ENCODE peak calls at places on chromosomes 7 and 10, in six cellular contexts. M, V, N, P, Q and O are unnamed samples.

GRCh38 chr7:121062684-121063279 is 74.3 kb downstream of the CPED1 start:
- DNase-seq in Q (no peak), P (no peak), M (no peak), V (no peak), N (no peak), O (no peak)

GRCh38 chr7:17548014-17548653 is 249.7 kb downstream of the AHR start:
- DNase-seq in V (no peak), M (no peak), Q (no peak), P (no peak), N (no peak), O (no peak)

GRCh38 chr7:107879400-107880035 is 11.5 kb upstream of the DLD start:
- DNase-seq in P (peak), Q (peak), V (no peak), N (no peak), M (no peak), O (no peak)

GRCh38 chr7:122902751-122903495 is 16.7 kb upstream of the CADPS2 start:
- DNase-seq in V (no peak), M (no peak), Q (no peak), N (no peak), P (no peak), O (no peak)

GRCh38 chr7:112150823-112151641 is 55.2 kb downstream of the DOCK4 start:
- DNase-seq in Q (peak), P (no peak), V (no peak), M (no peak), N (no peak), O (no peak)

GRCh38 chr7:124009321-124009720 is 23.5 kb downstream of the TMEM229A start:
- DNase-seq in N (no peak), Q (no peak), V (no peak), M (no peak), P (no peak), O (no peak)

GRCh38 chr7:22350466-22351328 is 6.3 kb downstream of the RAPGEF5 start:
- DNase-seq in P (no peak), N (no peak), V (no peak), M (no peak), Q (no peak), O (no peak)

GRCh38 chr7:2112261-2113203 is 120.2 kb downstream of the MAD1L1 start:
- DNase-seq in Q (no peak), P (peak), N (no peak), V (peak), M (no peak), O (no peak)

GRCh38 chr10:34959321-34959720 is 130.8 kb downstream of the CUL2 start:
- DNase-seq in V (no peak), M (no peak), Q (no peak), N (no peak), P (no peak), O (no peak)

GRCh38 chr7:100825760-100826545 is 1.4 kb downstream of the EPHB4 start:
- DNase-seq in P (peak), V (no peak), M (no peak), N (no peak), Q (no peak), O (no peak)

GRCh38 chr7:134480202-134480601 is 21.3 kb upstream of the AKR1B1 start:
- DNase-seq in V (no peak), M (no peak), Q (no peak), P (no peak), N (no peak), O (no peak)

GRCh38 chr10:131094406-131095108 is 217.0 kb downstream of the TCERG1L start:
- DNase-seq in M (no peak), P (no peak), V (no peak), N (no peak), Q (no peak), O (no peak)

GRCh38 chr7:101386558-101387199 is 24.0 kb downstream of the COL26A1 start:
- DNase-seq in V (no peak), P (no peak), N (no peak), M (no peak), Q (no peak), O (no peak)

GRCh38 chr7:49892473-49892872 is 119.0 kb downstream of the VWC2 start:
- DNase-seq in V (no peak), N (no peak), Q (no peak), P (no peak), M (no peak), O (no peak)

GRCh38 chr7:139982927-139983925 is 79.5 kb downstream of the PARP12 start:
- DNase-seq in P (no peak), N (no peak), V (no peak), M (no peak), Q (no peak), O (no peak)

GRCh38 chr7:20799566-20800377 is 13.1 kb upstream of the SP8 start:
- DNase-seq in V (no peak), P (no peak), M (no peak), N (no peak), Q (no peak), O (no peak)

GRCh38 chr7:68158686-68159255 is 1162.1 kb downstream of the TYW1 start:
- DNase-seq in N (no peak), P (no peak), V (no peak), Q (peak), M (no peak), O (no peak)

GRCh38 chr7:6169805-6170520 is 102.5 kb downstream of the CYTH3 start:
- DNase-seq in Q (no peak), V (no peak), N (no peak), M (no peak), P (no peak), O (no peak)

GRCh38 chr7:537911-538634 is 18.4 kb upstream of the PDGFA start:
- DNase-seq in M (no peak), P (no peak), V (no peak), N (no peak), Q (no peak), O (no peak)

GRCh38 chr10:124998624-124999291 is 56.8 kb downstream of the ZRANB1 start:
- DNase-seq in M (no peak), N (no peak), Q (no peak), P (peak), V (no peak), O (no peak)

GRCh38 chr10:32367793-32368453 is 21.0 kb upstream of the EPC1 start:
- DNase-seq in N (peak), P (no peak), V (no peak), M (peak), Q (no peak), O (peak)

GRCh38 chr10:128016423-128017060 is 109.6 kb downstream of the PTPRE start:
- DNase-seq in V (no peak), N (no peak), P (no peak), M (no peak), Q (no peak), O (no peak)

GRCh38 chr7:55567495-55568070 is 4.7 kb downstream of the VOPP1 start:
- DNase-seq in N (no peak), Q (no peak), P (no peak), V (no peak), M (no peak), O (no peak)